ENCODE peak calls at places on chromosomes 5 and 9, in six cellular contexts. One of them, this sample, is unnamed.

GRCh38 chr5:36301858-36302603 is at the start of gene RANBP3L:
- DNase-seq in SK-N-SH: no peak
- DNase-seq in K562: no peak
- DNase-seq in HCT116: no peak
- DNase-seq in GM12878: no peak
- DNase-seq in HepG2: no peak
- DNase-seq in this sample: peak

GRCh38 chr5:132754947-132755346 is 7.7 kb downstream of the CCNI2 start:
- DNase-seq in GM12878: no peak
- DNase-seq in SK-N-SH: peak
- DNase-seq in K562: no peak
- DNase-seq in HepG2: peak
- DNase-seq in HCT116: no peak
- DNase-seq in this sample: peak

GRCh38 chr9:106874657-106875056 is 11.7 kb downstream of the ZNF462 start:
- DNase-seq in GM12878: no peak
- DNase-seq in SK-N-SH: no peak
- DNase-seq in HCT116: no peak
- DNase-seq in HepG2: no peak
- DNase-seq in K562: no peak
- DNase-seq in this sample: no peak

GRCh38 chr9:109968702-109969450 is 188.9 kb downstream of the PALM2AKAP2 start:
- DNase-seq in K562: no peak
- DNase-seq in HepG2: peak
- DNase-seq in GM12878: no peak
- DNase-seq in HCT116: no peak
- DNase-seq in SK-N-SH: no peak
- DNase-seq in this sample: peak

GRCh38 chr9:87708989-87709706 is 16.8 kb upstream of the CTSL start:
- DNase-seq in SK-N-SH: no peak
- DNase-seq in GM12878: no peak
- DNase-seq in HCT116: no peak
- DNase-seq in K562: no peak
- DNase-seq in HepG2: no peak
- DNase-seq in this sample: no peak

GRCh38 chr5:161446655-161447054 is 99.9 kb downstream of the GABRB2 start:
- DNase-seq in HCT116: no peak
- DNase-seq in HepG2: no peak
- DNase-seq in SK-N-SH: no peak
- DNase-seq in K562: no peak
- DNase-seq in GM12878: no peak
- DNase-seq in this sample: no peak

GRCh38 chr9:93024986-93025630 is 33.4 kb upstream of the SUSD3 start:
- DNase-seq in HCT116: no peak
- DNase-seq in GM12878: no peak
- DNase-seq in K562: no peak
- DNase-seq in SK-N-SH: no peak
- DNase-seq in HepG2: no peak
- DNase-seq in this sample: no peak

GRCh38 chr5:14385022-14385421 is 196.6 kb upstream of the OTULINL start:
- DNase-seq in SK-N-SH: no peak
- DNase-seq in HepG2: no peak
- DNase-seq in K562: no peak
- DNase-seq in GM12878: no peak
- DNase-seq in HCT116: no peak
- DNase-seq in this sample: no peak

GRCh38 chr9:19104528-19105282 is 2.0 kb upstream of the HAUS6 start:
- DNase-seq in HepG2: no peak
- DNase-seq in SK-N-SH: no peak
- DNase-seq in K562: no peak
- DNase-seq in HCT116: no peak
- DNase-seq in GM12878: no peak
- DNase-seq in this sample: no peak

GRCh38 chr5:54514269-54514668 is 3.3 kb upstream of the SNX18 start:
- DNase-seq in HepG2: peak
- DNase-seq in GM12878: no peak
- DNase-seq in K562: no peak
- DNase-seq in SK-N-SH: no peak
- DNase-seq in HCT116: peak
- DNase-seq in this sample: no peak

GRCh38 chr5:141100243-141100805 is at the start of gene PCDHB3:
- DNase-seq in SK-N-SH: peak
- DNase-seq in K562: peak
- DNase-seq in HCT116: peak
- DNase-seq in HepG2: peak
- DNase-seq in GM12878: no peak
- DNase-seq in this sample: no peak

GRCh38 chr5:51816427-51816826 is 433.2 kb downstream of the ISL1 start:
- DNase-seq in HepG2: no peak
- DNase-seq in GM12878: no peak
- DNase-seq in SK-N-SH: no peak
- DNase-seq in HCT116: no peak
- DNase-seq in K562: no peak
- DNase-seq in this sample: no peak

GRCh38 chr9:120755827-120756434 is 37.3 kb downstream of the FBXW2 start:
- DNase-seq in SK-N-SH: peak
- DNase-seq in K562: peak
- DNase-seq in GM12878: peak
- DNase-seq in HepG2: peak
- DNase-seq in HCT116: peak
- DNase-seq in this sample: peak

GRCh38 chr5:44626846-44627245 is 181.9 kb upstream of the MRPS30 start:
- DNase-seq in HCT116: no peak
- DNase-seq in SK-N-SH: no peak
- DNase-seq in HepG2: no peak
- DNase-seq in K562: no peak
- DNase-seq in GM12878: no peak
- DNase-seq in this sample: no peak

GRCh38 chr5:65482727-65483473 is 1.2 kb upstream of the ADAMTS6 start:
- DNase-seq in HepG2: peak
- DNase-seq in SK-N-SH: peak
- DNase-seq in K562: peak
- DNase-seq in HCT116: no peak
- DNase-seq in GM12878: peak
- DNase-seq in this sample: peak

GRCh38 chr9:4585135-4585534 is 77.0 kb upstream of the PLPP6 start:
- DNase-seq in GM12878: no peak
- DNase-seq in HepG2: no peak
- DNase-seq in HCT116: no peak
- DNase-seq in K562: no peak
- DNase-seq in SK-N-SH: no peak
- DNase-seq in this sample: no peak

GRCh38 chr9:124498040-124498439 is 9.2 kb downstream of the NR5A1 start:
- DNase-seq in K562: no peak
- DNase-seq in HCT116: no peak
- DNase-seq in SK-N-SH: no peak
- DNase-seq in GM12878: no peak
- DNase-seq in HepG2: no peak
- DNase-seq in this sample: no peak

GRCh38 chr5:87653242-87653641 is 240.5 kb upstream of the CCNH start:
- DNase-seq in SK-N-SH: no peak
- DNase-seq in GM12878: no peak
- DNase-seq in HepG2: no peak
- DNase-seq in HCT116: no peak
- DNase-seq in K562: no peak
- DNase-seq in this sample: no peak

GRCh38 chr5:56323505-56323904 is 90.4 kb upstream of the ANKRD55 start:
- DNase-seq in HCT116: no peak
- DNase-seq in HepG2: peak
- DNase-seq in SK-N-SH: peak
- DNase-seq in GM12878: no peak
- DNase-seq in K562: no peak
- DNase-seq in this sample: peak

GRCh38 chr9:81578606-81579005 is 110.7 kb downstream of the TLE1 start:
- DNase-seq in HepG2: no peak
- DNase-seq in SK-N-SH: no peak
- DNase-seq in K562: no peak
- DNase-seq in GM12878: no peak
- DNase-seq in HCT116: no peak
- DNase-seq in this sample: no peak

GRCh38 chr9:88747768-88748167 is 212.8 kb downstream of the NXNL2 start:
- DNase-seq in K562: peak
- DNase-seq in GM12878: no peak
- DNase-seq in HCT116: no peak
- DNase-seq in HepG2: no peak
- DNase-seq in SK-N-SH: no peak
- DNase-seq in this sample: no peak

GRCh38 chr5:2511131-2511530 is 240.3 kb downstream of the IRX2 start:
- DNase-seq in HCT116: no peak
- DNase-seq in K562: no peak
- DNase-seq in GM12878: no peak
- DNase-seq in SK-N-SH: no peak
- DNase-seq in HepG2: no peak
- DNase-seq in this sample: no peak

GRCh38 chr9:131774636-131775035 is 34.8 kb upstream of the RAPGEF1 start:
- DNase-seq in K562: no peak
- DNase-seq in SK-N-SH: no peak
- DNase-seq in GM12878: no peak
- DNase-seq in HCT116: no peak
- DNase-seq in HepG2: no peak
- DNase-seq in this sample: no peak

GRCh38 chr5:7391215-7391614 is 4.7 kb upstream of the ADCY2 start:
- DNase-seq in GM12878: no peak
- DNase-seq in HepG2: peak
- DNase-seq in SK-N-SH: no peak
- DNase-seq in K562: no peak
- DNase-seq in HCT116: no peak
- DNase-seq in this sample: no peak

GRCh38 chr9:135522137-135522877 is 1.1 kb downstream of the LCN1 start:
- DNase-seq in GM12878: no peak
- DNase-seq in K562: no peak
- DNase-seq in SK-N-SH: no peak
- DNase-seq in HCT116: no peak
- DNase-seq in HepG2: no peak
- DNase-seq in this sample: no peak
- TF ChIP-seq JUND in GM12878: no peak
- TF ChIP-seq JUND in K562: no peak
- TF ChIP-seq JUND in SK-N-SH: no peak
- TF ChIP-seq JUND in HCT116: no peak
- TF ChIP-seq JUND in HepG2: no peak
- TF ChIP-seq JUND in this sample: no peak

DNA sequence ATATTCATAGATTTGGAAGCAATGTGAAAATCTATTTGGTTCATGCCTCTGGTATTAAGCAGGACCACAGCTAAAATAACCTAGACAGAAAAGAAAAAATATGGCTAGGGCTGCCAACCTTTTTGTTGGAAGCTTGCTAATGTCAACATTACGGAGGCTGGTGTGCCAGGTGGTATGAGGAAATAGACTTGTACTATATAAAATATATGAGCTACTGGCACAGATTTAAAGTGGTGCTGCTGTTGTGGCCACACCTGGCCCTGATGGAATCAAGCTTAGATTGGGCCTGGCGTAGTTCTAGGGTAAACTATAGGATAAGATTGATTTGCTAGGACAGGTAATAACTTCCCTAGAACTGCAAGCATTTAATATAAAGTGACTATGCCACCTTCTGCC is 10.6 kb upstream of the PARP8 start:
- DNase-seq in HCT116: no peak
- DNase-seq in GM12878: no peak
- DNase-seq in SK-N-SH: no peak
- DNase-seq in HepG2: no peak
- DNase-seq in K562: no peak
- DNase-seq in this sample: peak
- TF ChIP-seq JUND in HCT116: no peak
- TF ChIP-seq JUND in GM12878: no peak
- TF ChIP-seq JUND in SK-N-SH: no peak
- TF ChIP-seq JUND in HepG2: no peak
- TF ChIP-seq JUND in K562: no peak
- TF ChIP-seq JUND in this sample: peak

DNA sequence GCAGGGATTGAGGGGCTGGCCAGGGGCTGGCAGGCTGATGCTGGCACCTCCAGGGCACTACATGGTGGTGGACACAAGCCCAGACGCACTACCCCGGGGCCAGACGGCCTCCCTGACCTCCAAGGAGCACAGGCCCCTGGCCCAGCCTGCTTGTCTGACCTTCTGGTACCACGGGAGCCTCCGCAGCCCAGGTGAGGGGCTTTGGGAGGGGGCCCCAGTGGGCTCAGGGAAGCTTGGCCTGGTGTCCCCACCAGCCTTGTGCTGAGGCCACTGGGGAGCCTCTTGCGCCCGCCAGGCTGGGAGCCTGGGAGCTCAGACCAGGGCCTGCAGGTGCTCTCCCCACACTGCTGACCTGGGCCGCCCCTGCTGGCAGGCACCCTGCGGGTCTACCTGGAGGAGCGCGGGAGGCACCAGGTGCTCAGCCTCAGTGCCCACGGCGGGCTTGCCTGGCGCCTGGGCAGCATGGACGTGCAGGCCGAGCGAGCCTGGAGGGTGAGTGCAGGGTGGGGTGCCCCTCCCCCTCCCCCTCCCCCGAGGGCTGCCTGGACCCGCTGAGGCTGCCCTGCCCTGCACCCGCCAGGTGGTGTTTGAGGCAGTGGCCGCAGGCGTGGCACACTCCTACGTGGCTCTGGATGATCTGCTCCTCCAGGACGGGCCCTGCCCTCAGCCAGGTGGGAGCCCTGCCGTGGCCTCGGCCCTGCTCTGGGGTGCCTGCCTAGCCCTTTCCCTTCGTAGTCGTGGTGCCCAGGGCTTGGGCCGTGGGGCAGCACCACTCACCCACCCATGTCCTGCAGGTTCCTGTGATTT is 5.7 kb downstream of the MAMDC4 start:
- DNase-seq in HCT116: no peak
- DNase-seq in K562: no peak
- DNase-seq in HepG2: no peak
- DNase-seq in GM12878: no peak
- DNase-seq in SK-N-SH: no peak
- DNase-seq in this sample: no peak
- TF ChIP-seq JUND in HCT116: no peak
- TF ChIP-seq JUND in K562: no peak
- TF ChIP-seq JUND in HepG2: no peak
- TF ChIP-seq JUND in GM12878: no peak
- TF ChIP-seq JUND in SK-N-SH: no peak
- TF ChIP-seq JUND in this sample: no peak

DNA sequence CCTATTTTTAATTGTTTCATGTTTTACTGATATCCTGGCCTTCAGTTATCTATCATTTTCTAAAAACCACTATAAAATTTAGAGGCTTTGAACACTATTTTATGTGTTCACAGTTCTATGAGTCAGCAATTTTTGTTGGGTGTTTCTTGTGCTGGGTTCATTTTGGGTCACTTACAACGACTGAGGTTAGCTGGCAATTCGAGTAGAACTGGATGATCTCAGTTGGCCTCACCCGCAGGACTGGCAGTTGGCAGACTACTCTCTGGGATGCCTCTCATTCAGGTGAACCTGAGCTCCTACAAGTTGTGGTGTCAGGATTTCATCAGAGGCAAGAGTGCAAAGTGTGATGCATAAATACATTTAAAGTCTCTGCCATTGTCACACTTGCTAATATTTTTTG is 151.0 kb upstream of the PAPPA start:
- DNase-seq in K562: no peak
- DNase-seq in HCT116: no peak
- DNase-seq in SK-N-SH: no peak
- DNase-seq in HepG2: no peak
- DNase-seq in GM12878: no peak
- DNase-seq in this sample: peak
- TF ChIP-seq JUND in K562: no peak
- TF ChIP-seq JUND in HCT116: no peak
- TF ChIP-seq JUND in SK-N-SH: no peak
- TF ChIP-seq JUND in HepG2: no peak
- TF ChIP-seq JUND in GM12878: no peak
- TF ChIP-seq JUND in this sample: no peak

GRCh38 chr5:112960316-112960715 is 16.3 kb upstream of the DCP2 start:
- DNase-seq in HepG2: no peak
- DNase-seq in K562: no peak
- DNase-seq in HCT116: no peak
- DNase-seq in SK-N-SH: peak
- DNase-seq in GM12878: no peak
- DNase-seq in this sample: no peak
- TF ChIP-seq JUND in HepG2: no peak
- TF ChIP-seq JUND in K562: no peak
- TF ChIP-seq JUND in HCT116: no peak
- TF ChIP-seq JUND in SK-N-SH: no peak
- TF ChIP-seq JUND in GM12878: no peak
- TF ChIP-seq JUND in this sample: no peak